ENCODE peak calls at places on chromosomes 2 and 18, in five cellular contexts. T is body of pancreas, G is upper lobe of right lung, X is foreskin fibroblast, R is astrocyte of the cerebellum. S is an unnamed sample.

GRCh38 chr2:39380525-39381150 is 56.4 kb downstream of the MAP4K3 start:
- DNase-seq in T (no peak), G (no peak), X (peak; percentile 36), R (no peak), S (no peak)

GRCh38 chr2:117615106-117615505 is 199.4 kb upstream of the DDX18 start:
- DNase-seq in T (no peak), G (no peak), X (no peak), R (no peak), S (no peak)

GRCh38 chr2:237980087-237980486 is 13.3 kb downstream of the UBE2F start:
- DNase-seq in T (no peak), G (no peak), X (no peak), R (no peak), S (no peak)

GRCh38 chr2:15142069-15142689 is 419.0 kb downstream of the NBAS start:
- DNase-seq in T (no peak), G (no peak), X (no peak), R (no peak), S (no peak)

GRCh38 chr2:52520646-52521045 is 1247.0 kb upstream of the CHAC2 start:
- DNase-seq in T (no peak), G (no peak), X (no peak), R (no peak), S (no peak)

GRCh38 chr2:215900203-215900611 is 113.1 kb downstream of the MREG start:
- DNase-seq in T (no peak), G (peak; percentile 72), X (peak; percentile 84), R (no peak), S (no peak)

GRCh38 chr2:19352946-19353720 is 5.3 kb downstream of the OSR1 start:
- DNase-seq in T (no peak), G (no peak), X (no peak), R (no peak), S (no peak)

GRCh38 chr2:69221512-69221911 is 165.5 kb downstream of the GFPT1 start:
- DNase-seq in T (no peak), G (no peak), X (no peak), R (no peak), S (no peak)

GRCh38 chr2:55097083-55097461 is 46.8 kb upstream of the RTN4 start:
- DNase-seq in T (no peak), G (no peak), X (peak; percentile 44), R (no peak), S (no peak)

GRCh38 chr18:11176416-11176815 is 27.0 kb upstream of the PIEZO2 start:
- DNase-seq in T (no peak), G (no peak), X (peak; percentile 78), R (no peak), S (peak; percentile 18)

GRCh38 chr2:109128048-109128465 is 948 bp upstream of the SH3RF3 start:
- DNase-seq in T (peak; percentile 63), G (peak; percentile 87), X (peak; percentile 95), R (peak; percentile 80), S (peak; percentile 55)

DNA sequence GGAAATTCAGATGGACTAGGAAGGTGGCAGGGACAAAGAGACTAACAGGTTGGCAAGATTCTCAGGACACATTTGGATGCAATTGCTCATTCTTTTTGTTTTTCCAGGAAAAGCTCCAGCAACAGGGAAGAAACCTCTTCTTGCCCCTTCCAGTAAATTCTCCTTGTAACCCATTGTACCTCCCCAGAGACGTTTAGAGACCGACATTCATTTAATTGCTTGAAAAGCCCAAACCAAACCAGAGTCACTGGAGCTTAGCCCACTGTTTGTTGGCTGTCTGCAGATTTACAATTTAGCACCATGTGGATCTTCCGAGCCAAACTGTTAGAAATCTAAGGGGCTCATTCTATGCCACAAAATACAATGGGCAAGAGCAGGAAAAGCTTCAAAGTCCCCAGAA is 235.8 kb upstream of the HNRNPA3 start:
- DNase-seq in T (no peak), G (no peak), X (no peak), R (no peak), S (no peak)
- H3K4me3 ChIP-seq in T (no peak overlapping the region), G (no peak overlapping the region), X (no peak overlapping the region), R (no peak overlapping the region), S (no peak overlapping the region)

GRCh38 chr2:86808315-86809161 is 17.8 kb upstream of the CD8A start:
- DNase-seq in T (peak; percentile 87), G (peak; percentile 92), X (peak; percentile 89), R (peak; percentile 43), S (no peak)
- H3K4me3 ChIP-seq in T (no peak overlapping the region), G (peak overlapping the region; percentile 44), X (peak overlapping the region; percentile 35), R (peak overlapping the region; percentile 44), S (peak overlapping the region; percentile 53)

DNA sequence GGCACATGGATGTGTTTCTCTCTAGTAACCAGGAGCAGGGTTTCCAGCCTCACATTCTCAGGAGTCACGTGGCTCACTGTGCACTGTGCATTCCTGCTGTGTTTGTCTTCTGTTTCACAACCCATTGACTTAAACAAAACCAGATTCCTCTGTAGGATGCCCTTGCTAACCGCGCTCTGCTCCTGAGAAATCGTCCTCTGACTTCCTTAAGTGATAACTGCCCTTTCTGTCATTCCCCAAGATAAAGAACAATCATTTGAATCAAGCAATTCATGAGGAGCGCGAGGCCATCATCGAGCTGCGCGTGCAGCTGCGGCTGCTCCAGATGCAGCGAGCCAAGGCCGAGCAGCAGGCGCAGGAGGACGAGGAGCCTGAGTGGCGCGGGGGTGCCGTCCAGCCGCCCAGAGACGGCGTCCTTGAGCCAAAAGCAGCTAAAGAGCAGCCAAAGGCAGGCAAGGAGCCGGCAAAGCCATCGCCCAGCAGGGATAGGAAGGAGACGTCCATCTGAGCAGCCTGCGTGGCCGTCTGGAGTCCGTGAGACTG is 60.2 kb downstream of the RALBP1 start:
- DNase-seq in T (no peak), G (no peak), X (peak; percentile 97), R (peak; percentile 90), S (peak; percentile 84)
- H3K4me3 ChIP-seq in T (no peak overlapping the region), G (no peak overlapping the region), X (peak overlapping the region; percentile 22), R (peak overlapping the region; percentile 12), S (no peak overlapping the region)

DNA sequence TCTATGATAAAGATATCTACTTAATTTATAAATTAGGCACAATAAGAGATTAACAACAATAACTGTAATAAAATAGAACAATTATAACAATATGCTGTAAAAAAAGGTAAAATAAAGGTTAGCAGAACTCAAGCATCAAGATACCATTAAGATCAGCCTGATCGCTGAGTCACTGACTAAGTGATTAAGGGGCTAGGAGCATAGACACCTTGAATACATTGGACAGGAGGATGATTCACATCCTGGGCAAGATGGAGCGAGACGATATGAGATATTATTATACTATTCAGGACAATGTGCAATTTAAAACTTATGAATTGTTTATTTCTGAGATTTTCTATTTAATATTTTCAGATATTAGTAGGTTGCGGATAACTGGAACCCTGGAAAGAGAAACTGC is 1277.8 kb upstream of the ZEB2 start:
- DNase-seq in T (no peak), G (no peak), X (no peak), R (no peak), S (no peak)
- H3K4me3 ChIP-seq in T (no peak overlapping the region), G (no peak overlapping the region), X (no peak overlapping the region), R (no peak overlapping the region), S (no peak overlapping the region)

GRCh38 chr18:58580078-58580477 is 48.8 kb downstream of the ALPK2 start:
- DNase-seq in T (no peak), G (no peak), X (peak; percentile 22), R (no peak), S (no peak)
- H3K4me3 ChIP-seq in T (no peak overlapping the region), G (no peak overlapping the region), X (peak overlapping the region; percentile 54), R (peak overlapping the region; percentile 64), S (no peak overlapping the region)

GRCh38 chr18:63971320-63972071 is 1.6 kb downstream of the SERPINB8 start:
- DNase-seq in T (no peak), G (no peak), X (no peak), R (no peak), S (no peak)
- H3K4me3 ChIP-seq in T (no peak overlapping the region), G (peak overlapping the region; percentile 92), X (peak overlapping the region; percentile 81), R (peak overlapping the region; percentile 75), S (peak overlapping the region; percentile 78)